ENCODE peak calls at places on chromosomes 11 and 22, in four cellular contexts. B is RWPE1; N is AML-193; J is stimulated activated CD4-positive, alpha-beta T cell treated with anti-CD3 and anti-CD28 coated beads, Interleukin-2, amount 100 ng/mL, for 48 hours. P is an unnamed sample.

GRCh38 chr11:68550485-68550817 is 89.9 kb downstream of the PPP6R3 start:
- DNase-seq in B (no peak), N (peak; percentile 71), J (no peak), P (no peak)

GRCh38 chr22:50157976-50158375 is 12.6 kb upstream of the PANX2 start:
- DNase-seq in B (peak; percentile 40), N (no peak), J (no peak), P (no peak)

GRCh38 chr22:45413013-45413367 is 409 bp downstream of the SMC1B start:
- DNase-seq in B (no peak), N (no peak), J (no peak), P (no peak)

GRCh38 chr11:74037309-74037708 is 28.4 kb upstream of the UCP3 start:
- DNase-seq in B (peak; percentile 55), N (no peak), J (no peak), P (peak; percentile 67)

GRCh38 chr11:47338396-47339241 is 13.9 kb downstream of the MYBPC3 start:
- DNase-seq in B (no peak), N (no peak), J (no peak), P (no peak)

GRCh38 chr11:34970033-34970432 is 53.6 kb downstream of the PDHX start:
- DNase-seq in B (no peak), N (no peak), J (no peak), P (no peak)

GRCh38 chr22:47367107-47367690 is 604.7 kb downstream of the TBC1D22A start:
- DNase-seq in B (no peak), N (no peak), J (no peak), P (no peak)

GRCh38 chr11:8297781-8298440 is 34.2 kb upstream of the LMO1 start:
- DNase-seq in B (no peak), N (no peak), J (no peak), P (no peak)

GRCh38 chr22:47450876-47451475 is 688.5 kb downstream of the TBC1D22A start:
- DNase-seq in B (no peak), N (no peak), J (no peak), P (no peak)

GRCh38 chr22:19848298-19849224 is 6.1 kb downstream of the GNB1L start:
- DNase-seq in B (peak; percentile 61), N (no peak), J (no peak), P (no peak)

GRCh38 chr11:106482920-106483761 is 405.7 kb downstream of the AASDHPPT start:
- DNase-seq in B (peak; percentile 46), N (no peak), J (no peak), P (no peak)

GRCh38 chr11:102345923-102346322 is 1.1 kb upstream of the BIRC2 start:
- DNase-seq in B (peak; percentile 19), N (no peak), J (no peak), P (peak; percentile 97)

GRCh38 chr22:43018615-43019014 is 3.7 kb upstream of the PACSIN2 start:
- DNase-seq in B (no peak), N (no peak), J (no peak), P (no peak)

GRCh38 chr22:39938509-39938908 is 21.7 kb upstream of the TMA7B start:
- DNase-seq in B (no peak), N (no peak), J (no peak), P (no peak)

GRCh38 chr22:43487311-43488030 is 75.7 kb downstream of the MPPED1 start:
- DNase-seq in B (no peak), N (no peak), J (no peak), P (no peak)

GRCh38 chr11:65491614-65492386 is 7.0 kb upstream of the MALAT1 start:
- DNase-seq in B (no peak), N (no peak), J (no peak), P (no peak)

GRCh38 chr22:42288791-42289190 is 18.3 kb upstream of the TCF20 start:
- DNase-seq in B (peak; percentile 13), N (no peak), J (no peak), P (no peak)

GRCh38 chr11:65863889-65864757 is 3.9 kb downstream of the MUS81 start:
- DNase-seq in B (no peak), N (no peak), J (no peak), P (no peak)

GRCh38 chr22:31544481-31545480 is 48.4 kb downstream of the SFI1 start:
- DNase-seq in B (no peak), N (no peak), J (no peak), P (no peak)

GRCh38 chr22:46941958-46942815 is 179.7 kb downstream of the TBC1D22A start:
- DNase-seq in B (no peak), N (no peak), J (no peak), P (no peak)

GRCh38 chr11:38384568-38384967 is 1786.5 kb upstream of the RAG2 start:
- DNase-seq in B (peak; percentile 10), N (no peak), J (no peak), P (no peak)

GRCh38 chr11:14544611-14545010 is 24.4 kb upstream of the PSMA1 start:
- DNase-seq in B (no peak), N (peak; percentile 95), J (no peak), P (no peak)

GRCh38 chr11:117876341-117877119 is at the start of gene FXYD6:
- DNase-seq in B (peak; percentile 12), N (no peak), J (no peak), P (no peak)

GRCh38 chr22:30116362-30117117 is 36.3 kb downstream of the HORMAD2 start:
- DNase-seq in B (peak; percentile 32), N (no peak), J (no peak), P (peak; percentile 87)

GRCh38 chr11:26749927-26750326 is 28.1 kb upstream of the SLC5A12 start:
- DNase-seq in B (no peak), N (no peak), J (no peak), P (no peak)

GRCh38 chr11:107743161-107743560 is 31.3 kb upstream of the SLN start:
- DNase-seq in B (no peak), N (no peak), J (no peak), P (no peak)

GRCh38 chr11:66465371-66466224 is 1.1 kb upstream of the PELI3 start:
- DNase-seq in B (no peak), N (no peak), J (no peak), P (no peak)

GRCh38 chr22:33756508-33756949 is 163.7 kb downstream of the LARGE1 start:
- DNase-seq in B (no peak), N (no peak), J (no peak), P (no peak)